ENCODE peak calls at places on chromosome 11, in six cellular contexts. E is Peyer's patch, Q is upper lobe of right lung, X is IMR-90, T is tibial nerve, D is GM23338. A is an unnamed sample. For H3K4me1, the result is how much of the 10 kb centered on the place peaks cover.

GRCh38 chr11:16807306-16807705 is 68.9 kb downstream of the C11orf58 start:
- DNase-seq in Q (no peak), D (no peak), T (no peak), X (no peak), E (no peak), A (no peak)

GRCh38 chr11:77100166-77101042 is 2.2 kb upstream of the OMP start:
- DNase-seq in D (no peak), Q (peak), T (no peak), X (no peak), E (no peak), A (no peak)

GRCh38 chr11:81932303-81932702 is 801.4 kb downstream of the FAM181B start:
- DNase-seq in E (no peak), Q (no peak), X (no peak), T (no peak), D (no peak), A (no peak)

GRCh38 chr11:78465169-78465942 is 47.7 kb upstream of the GAB2 start:
- DNase-seq in D (no peak), E (no peak), Q (no peak), T (no peak), X (no peak), A (no peak)

GRCh38 chr11:68867067-68867466 is 25.4 kb upstream of the CPT1A start:
- DNase-seq in D (no peak), T (no peak), Q (peak), E (no peak), X (no peak), A (no peak)

GRCh38 chr11:7749456-7749855 is 43.2 kb upstream of the OVCH2 start:
- DNase-seq in X (no peak), Q (no peak), D (no peak), T (no peak), E (no peak), A (no peak)

GRCh38 chr11:122317337-122317736 is 201.3 kb upstream of the BLID start:
- DNase-seq in X (peak), D (no peak), E (no peak), Q (no peak), T (no peak), A (no peak)

GRCh38 chr11:34792814-34793241 is 123.4 kb downstream of the APIP start:
- DNase-seq in D (no peak), E (no peak), Q (no peak), X (no peak), T (peak), A (no peak)

GRCh38 chr11:31974737-31975136 is 116.1 kb upstream of the RCN1 start:
- DNase-seq in E (no peak), T (no peak), X (peak), Q (no peak), D (no peak), A (no peak)

GRCh38 chr11:27041141-27041869 is 690 bp downstream of the BBOX1 start:
- DNase-seq in D (no peak), X (no peak), E (no peak), T (no peak), Q (no peak), A (no peak)

GRCh38 chr11:35619030-35619753 is 932 bp downstream of the FJX1 start:
- DNase-seq in E (peak), Q (peak), X (peak), D (peak), T (no peak), A (no peak)

GRCh38 chr11:128152796-128153696 is 434.3 kb downstream of the ETS1 start:
- DNase-seq in Q (no peak), X (no peak), D (no peak), E (no peak), T (no peak), A (no peak)

GRCh38 chr11:19683141-19683805 is 29.4 kb upstream of the NAV2 start:
- DNase-seq in T (peak), E (no peak), D (no peak), X (no peak), Q (no peak), A (no peak)

GRCh38 chr11:86248609-86249008 is 4.1 kb downstream of the EED start:
- DNase-seq in X (no peak), E (no peak), T (no peak), D (peak), Q (no peak), A (no peak)

GRCh38 chr11:6438979-6439571 is 1.7 kb downstream of the HPX start:
- DNase-seq in E (no peak), T (peak), X (peak), Q (no peak), D (peak), A (no peak)

GRCh38 chr11:119322360-119322739 is 5.4 kb upstream of the MCAM start:
- DNase-seq in T (no peak), Q (no peak), E (no peak), X (no peak), D (no peak), A (no peak)

GRCh38 chr11:83011333-83012167 is 60.1 kb downstream of the RAB30 start:
- DNase-seq in X (no peak), T (no peak), D (no peak), Q (no peak), E (no peak), A (no peak)

GRCh38 chr11:109401532-109401931 is 20.5 kb upstream of the C11orf87 start:
- DNase-seq in Q (no peak), E (no peak), D (no peak), T (no peak), X (no peak), A (no peak)

GRCh38 chr11:2540521-2541320 is 95.9 kb downstream of the KCNQ1 start:
- DNase-seq in E (peak), X (no peak), D (no peak), Q (peak), T (no peak), A (no peak)

GRCh38 chr11:61294717-61295595 is at the start of gene VWCE:
- DNase-seq in D (peak), E (peak), T (peak), X (peak), Q (peak), A (no peak)

GRCh38 chr11:111944651-111945051 is 7.5 kb downstream of the DIXDC1 start:
- DNase-seq in Q (no peak), T (no peak), D (no peak), X (peak), E (no peak), A (no peak)

GRCh38 chr11:69546735-69547370 is 65.4 kb downstream of the LINC01488 start:
- DNase-seq in D (no peak), Q (peak), E (no peak), X (no peak), T (no peak), A (no peak)

DNA sequence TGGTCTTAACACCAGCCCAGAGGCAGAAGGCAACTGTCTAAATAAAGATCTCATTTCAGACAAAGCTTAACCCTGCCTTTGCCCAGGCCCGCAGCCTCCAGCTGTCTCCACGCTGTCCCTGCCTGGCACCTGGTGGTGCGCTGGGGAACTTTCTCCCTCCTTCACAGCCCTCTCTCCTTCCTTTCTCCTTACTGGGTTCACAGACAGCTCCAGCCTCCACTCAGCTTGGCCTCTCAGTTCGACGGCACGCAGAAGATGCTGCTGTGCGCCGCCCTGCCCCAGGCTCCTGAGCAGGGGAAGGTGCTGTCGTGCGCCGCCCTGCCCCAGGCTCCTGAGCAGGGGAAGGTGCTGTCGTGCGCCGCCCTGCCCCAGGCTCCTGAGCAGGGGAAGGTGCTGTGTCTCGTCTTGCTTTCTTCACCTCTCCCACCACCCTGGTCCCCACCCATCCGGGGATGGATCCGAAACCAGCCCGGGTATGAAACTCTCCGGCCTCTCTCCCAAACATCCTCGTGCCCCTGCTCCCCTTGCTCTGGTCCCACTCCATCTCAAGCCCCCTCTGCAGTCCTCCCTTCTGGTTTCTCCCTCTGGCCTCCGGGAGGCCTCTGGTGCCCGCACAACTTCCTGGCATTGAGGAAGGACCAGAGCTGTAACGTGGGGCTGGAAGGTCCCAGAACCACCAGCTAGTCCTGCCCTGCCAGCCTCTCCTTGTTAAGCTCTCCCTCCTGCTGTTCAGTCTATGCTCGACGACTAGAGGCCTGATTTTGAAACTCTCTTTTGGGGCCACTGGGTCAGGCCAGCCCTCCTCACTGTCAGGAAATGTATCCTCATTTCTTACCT is 22.9 kb upstream of the JAM3 start:
- DNase-seq in T (no peak), E (no peak), D (peak), X (no peak), Q (peak), A (no peak)
- H3K27ac ChIP-seq in T (no peak), E (peak), D (no peak), X (no peak), Q (no peak), A (no peak)

DNA sequence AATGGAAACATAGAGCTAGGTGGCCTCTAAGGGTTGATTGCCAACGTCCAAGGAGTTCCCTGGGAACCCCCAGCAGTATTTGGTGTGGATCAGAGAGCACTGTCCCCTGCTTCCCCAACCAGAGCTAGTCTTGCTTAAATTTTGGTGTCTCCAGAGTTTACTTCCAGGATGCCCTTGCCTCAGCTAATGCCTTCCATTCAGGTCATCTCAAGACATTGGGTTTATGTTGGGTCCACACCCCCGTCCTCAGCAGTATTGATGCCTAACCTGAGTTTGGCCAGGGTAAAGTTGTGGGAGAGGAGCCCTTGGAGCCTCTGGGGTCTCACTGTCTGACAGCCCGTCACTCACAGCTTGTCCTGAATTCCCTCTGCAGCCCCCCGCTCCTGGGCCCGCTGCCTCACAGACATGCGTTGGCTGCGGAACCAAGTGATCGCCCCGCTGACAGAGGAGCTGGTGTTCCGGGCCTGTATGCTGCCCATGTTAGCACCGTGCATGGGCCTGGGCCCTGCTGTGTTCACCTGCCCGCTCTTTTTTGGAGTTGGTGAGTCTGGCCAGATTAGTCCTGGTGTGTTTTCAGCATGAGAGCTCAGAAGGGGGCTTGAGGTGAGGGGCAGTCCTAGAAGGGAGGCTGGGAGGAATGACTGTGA is 1.4 kb downstream of the RCE1 start:
- DNase-seq in D (no peak), E (no peak), T (no peak), Q (no peak), X (no peak), A (no peak)
- H3K4me3 ChIP-seq in D (peak), E (peak), T (no peak), Q (peak), X (peak), A (no peak)

GRCh38 chr11:44595964-44596381 is 30.5 kb downstream of the CD82 start:
- DNase-seq in X (no peak), T (peak), D (no peak), Q (no peak), E (no peak), A (no peak)
- H3K4me1 ChIP-seq in X (under half), T (under half), D (under half), Q (half or more), E (under half), A (under half)

DNA sequence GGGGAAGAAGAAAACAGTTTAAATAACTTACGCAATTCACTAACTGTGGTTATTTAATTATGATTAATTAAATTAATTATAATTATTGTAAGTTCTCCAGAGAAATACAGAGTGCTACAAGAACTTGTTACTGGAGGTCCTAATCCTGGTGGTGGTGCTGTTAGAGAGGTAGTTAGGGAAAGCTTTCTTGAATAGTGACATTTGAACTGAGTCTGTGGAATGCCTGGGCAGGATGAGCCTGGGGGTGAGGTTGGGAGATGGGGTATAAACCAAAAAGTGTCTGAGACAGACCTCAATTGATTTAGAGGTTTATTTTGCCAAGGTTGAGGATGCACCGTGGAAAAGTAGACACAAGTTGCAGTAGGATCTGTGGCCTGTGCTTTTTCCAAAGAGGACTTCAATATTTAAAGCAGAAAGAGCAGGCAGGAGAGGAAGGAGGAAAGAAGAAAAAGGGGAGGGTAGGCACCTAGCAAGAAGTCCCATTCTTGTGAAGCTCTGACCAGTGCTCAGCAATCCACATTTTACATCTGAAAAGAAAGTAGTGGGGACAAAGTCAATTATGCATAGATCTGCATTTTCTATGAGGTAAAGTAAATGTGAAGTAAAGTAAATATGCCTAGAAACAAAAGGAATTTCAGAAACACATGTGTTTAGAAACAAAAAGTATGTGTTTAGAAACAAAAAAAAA is 4.4 kb upstream of the ZNF202 start:
- DNase-seq in D (peak), E (no peak), T (no peak), X (no peak), Q (no peak), A (no peak)
- H3K27ac ChIP-seq in D (peak), E (no peak), T (no peak), X (no peak), Q (no peak), A (peak)